ENCODE peak calls at places on chromosomes 7 and 10, in eight cellular contexts. One of them, this sample, is unnamed.

GRCh38 chr10:15167411-15168295 is 840 bp downstream of the NMT2 start:
- DNase-seq in breast epithelium: peak
- DNase-seq in prostate gland: peak
- DNase-seq in HepG2: peak
- DNase-seq in gastrocnemius medialis: peak
- DNase-seq in A549: peak
- DNase-seq in IMR-90: peak
- DNase-seq in NB4: peak
- DNase-seq in this sample: no peak

GRCh38 chr10:12782537-12782936 is 219.0 kb downstream of the CCDC3 start:
- DNase-seq in IMR-90: peak
- DNase-seq in NB4: peak
- DNase-seq in HepG2: peak
- DNase-seq in A549: peak
- DNase-seq in breast epithelium: no peak
- DNase-seq in gastrocnemius medialis: no peak
- DNase-seq in prostate gland: peak
- DNase-seq in this sample: no peak

GRCh38 chr10:131419797-131420196 is 108.3 kb upstream of the TCERG1L start:
- DNase-seq in gastrocnemius medialis: no peak
- DNase-seq in NB4: no peak
- DNase-seq in breast epithelium: no peak
- DNase-seq in A549: no peak
- DNase-seq in IMR-90: no peak
- DNase-seq in HepG2: no peak
- DNase-seq in prostate gland: no peak
- DNase-seq in this sample: peak

GRCh38 chr7:133436014-133436428 is 183.1 kb downstream of the EXOC4 start:
- DNase-seq in gastrocnemius medialis: no peak
- DNase-seq in A549: no peak
- DNase-seq in prostate gland: no peak
- DNase-seq in NB4: no peak
- DNase-seq in breast epithelium: no peak
- DNase-seq in HepG2: no peak
- DNase-seq in IMR-90: peak
- DNase-seq in this sample: no peak

GRCh38 chr10:126227762-126228134 is 160.5 kb downstream of the ADAM12 start:
- DNase-seq in prostate gland: no peak
- DNase-seq in A549: no peak
- DNase-seq in NB4: no peak
- DNase-seq in IMR-90: peak
- DNase-seq in gastrocnemius medialis: no peak
- DNase-seq in HepG2: no peak
- DNase-seq in breast epithelium: no peak
- DNase-seq in this sample: no peak

GRCh38 chr10:116594525-116595035 is 3.8 kb downstream of the PNLIPRP1 start:
- DNase-seq in A549: no peak
- DNase-seq in IMR-90: no peak
- DNase-seq in HepG2: no peak
- DNase-seq in prostate gland: no peak
- DNase-seq in NB4: no peak
- DNase-seq in breast epithelium: no peak
- DNase-seq in gastrocnemius medialis: no peak
- DNase-seq in this sample: no peak

GRCh38 chr10:121926669-121927360 is 1.0 kb downstream of the ATE1 start:
- DNase-seq in A549: peak
- DNase-seq in breast epithelium: no peak
- DNase-seq in NB4: peak
- DNase-seq in IMR-90: no peak
- DNase-seq in gastrocnemius medialis: no peak
- DNase-seq in prostate gland: no peak
- DNase-seq in HepG2: no peak
- DNase-seq in this sample: no peak

GRCh38 chr10:132836248-132836831 is 50.4 kb upstream of the NKX6-2 start:
- DNase-seq in prostate gland: no peak
- DNase-seq in IMR-90: no peak
- DNase-seq in NB4: no peak
- DNase-seq in gastrocnemius medialis: peak
- DNase-seq in breast epithelium: peak
- DNase-seq in A549: no peak
- DNase-seq in HepG2: no peak
- DNase-seq in this sample: peak

GRCh38 chr10:29862926-29863614 is 196.3 kb downstream of the JCAD start:
- DNase-seq in IMR-90: peak
- DNase-seq in breast epithelium: no peak
- DNase-seq in HepG2: no peak
- DNase-seq in gastrocnemius medialis: no peak
- DNase-seq in prostate gland: no peak
- DNase-seq in NB4: no peak
- DNase-seq in A549: peak
- DNase-seq in this sample: no peak

GRCh38 chr7:112260941-112261340 is 54.4 kb downstream of the ZNF277 start:
- DNase-seq in NB4: no peak
- DNase-seq in prostate gland: no peak
- DNase-seq in A549: no peak
- DNase-seq in HepG2: no peak
- DNase-seq in breast epithelium: no peak
- DNase-seq in IMR-90: no peak
- DNase-seq in gastrocnemius medialis: no peak
- DNase-seq in this sample: no peak

GRCh38 chr10:79981673-79982485 is 33.0 kb upstream of the SFTPD start:
- DNase-seq in gastrocnemius medialis: no peak
- DNase-seq in NB4: peak
- DNase-seq in IMR-90: peak
- DNase-seq in breast epithelium: no peak
- DNase-seq in HepG2: peak
- DNase-seq in A549: peak
- DNase-seq in prostate gland: peak
- DNase-seq in this sample: no peak

GRCh38 chr10:119350529-119351001 is 143.2 kb downstream of the GRK5 start:
- DNase-seq in gastrocnemius medialis: no peak
- DNase-seq in breast epithelium: no peak
- DNase-seq in A549: no peak
- DNase-seq in NB4: no peak
- DNase-seq in prostate gland: peak
- DNase-seq in HepG2: peak
- DNase-seq in IMR-90: peak
- DNase-seq in this sample: no peak

GRCh38 chr7:114148779-114149178 is 230.0 kb upstream of the PPP1R3A start:
- DNase-seq in prostate gland: no peak
- DNase-seq in gastrocnemius medialis: no peak
- DNase-seq in IMR-90: no peak
- DNase-seq in HepG2: no peak
- DNase-seq in A549: no peak
- DNase-seq in NB4: peak
- DNase-seq in breast epithelium: no peak
- DNase-seq in this sample: no peak

GRCh38 chr10:100724531-100725027 is 20.8 kb upstream of the PAX2 start:
- DNase-seq in NB4: no peak
- DNase-seq in A549: no peak
- DNase-seq in prostate gland: no peak
- DNase-seq in breast epithelium: no peak
- DNase-seq in IMR-90: no peak
- DNase-seq in HepG2: no peak
- DNase-seq in gastrocnemius medialis: no peak
- DNase-seq in this sample: peak

GRCh38 chr7:2185715-2186114 is 47.0 kb downstream of the MAD1L1 start:
- DNase-seq in IMR-90: no peak
- DNase-seq in HepG2: no peak
- DNase-seq in gastrocnemius medialis: no peak
- DNase-seq in breast epithelium: no peak
- DNase-seq in A549: no peak
- DNase-seq in NB4: no peak
- DNase-seq in prostate gland: no peak
- DNase-seq in this sample: no peak

GRCh38 chr10:77939561-77940001 is 13.0 kb upstream of the DLG5 start:
- DNase-seq in A549: no peak
- DNase-seq in HepG2: no peak
- DNase-seq in IMR-90: peak
- DNase-seq in NB4: no peak
- DNase-seq in gastrocnemius medialis: peak
- DNase-seq in breast epithelium: no peak
- DNase-seq in prostate gland: peak
- DNase-seq in this sample: no peak

GRCh38 chr10:26472440-26472778 is 34.3 kb downstream of the APBB1IP start:
- DNase-seq in A549: no peak
- DNase-seq in gastrocnemius medialis: no peak
- DNase-seq in NB4: no peak
- DNase-seq in HepG2: no peak
- DNase-seq in IMR-90: no peak
- DNase-seq in prostate gland: no peak
- DNase-seq in breast epithelium: no peak
- DNase-seq in this sample: no peak

GRCh38 chr7:42876182-42877068 is 35.4 kb downstream of the C7orf25 start:
- DNase-seq in IMR-90: peak
- DNase-seq in gastrocnemius medialis: no peak
- DNase-seq in prostate gland: peak
- DNase-seq in NB4: peak
- DNase-seq in HepG2: peak
- DNase-seq in A549: peak
- DNase-seq in breast epithelium: no peak
- DNase-seq in this sample: no peak

GRCh38 chr10:128730922-128731321 is 604.7 kb upstream of the MKI67 start:
- DNase-seq in gastrocnemius medialis: no peak
- DNase-seq in IMR-90: no peak
- DNase-seq in prostate gland: no peak
- DNase-seq in NB4: no peak
- DNase-seq in A549: no peak
- DNase-seq in HepG2: no peak
- DNase-seq in breast epithelium: no peak
- DNase-seq in this sample: no peak

GRCh38 chr7:107332488-107333269 is 137.2 kb upstream of the GPR22 start:
- DNase-seq in breast epithelium: no peak
- DNase-seq in IMR-90: no peak
- DNase-seq in A549: no peak
- DNase-seq in NB4: peak
- DNase-seq in prostate gland: no peak
- DNase-seq in HepG2: no peak
- DNase-seq in gastrocnemius medialis: no peak
- DNase-seq in this sample: no peak

GRCh38 chr7:27899601-27900000 is 159.6 kb downstream of the TAX1BP1 start:
- DNase-seq in IMR-90: no peak
- DNase-seq in A549: no peak
- DNase-seq in gastrocnemius medialis: no peak
- DNase-seq in prostate gland: no peak
- DNase-seq in breast epithelium: no peak
- DNase-seq in NB4: peak
- DNase-seq in HepG2: no peak
- DNase-seq in this sample: no peak

DNA sequence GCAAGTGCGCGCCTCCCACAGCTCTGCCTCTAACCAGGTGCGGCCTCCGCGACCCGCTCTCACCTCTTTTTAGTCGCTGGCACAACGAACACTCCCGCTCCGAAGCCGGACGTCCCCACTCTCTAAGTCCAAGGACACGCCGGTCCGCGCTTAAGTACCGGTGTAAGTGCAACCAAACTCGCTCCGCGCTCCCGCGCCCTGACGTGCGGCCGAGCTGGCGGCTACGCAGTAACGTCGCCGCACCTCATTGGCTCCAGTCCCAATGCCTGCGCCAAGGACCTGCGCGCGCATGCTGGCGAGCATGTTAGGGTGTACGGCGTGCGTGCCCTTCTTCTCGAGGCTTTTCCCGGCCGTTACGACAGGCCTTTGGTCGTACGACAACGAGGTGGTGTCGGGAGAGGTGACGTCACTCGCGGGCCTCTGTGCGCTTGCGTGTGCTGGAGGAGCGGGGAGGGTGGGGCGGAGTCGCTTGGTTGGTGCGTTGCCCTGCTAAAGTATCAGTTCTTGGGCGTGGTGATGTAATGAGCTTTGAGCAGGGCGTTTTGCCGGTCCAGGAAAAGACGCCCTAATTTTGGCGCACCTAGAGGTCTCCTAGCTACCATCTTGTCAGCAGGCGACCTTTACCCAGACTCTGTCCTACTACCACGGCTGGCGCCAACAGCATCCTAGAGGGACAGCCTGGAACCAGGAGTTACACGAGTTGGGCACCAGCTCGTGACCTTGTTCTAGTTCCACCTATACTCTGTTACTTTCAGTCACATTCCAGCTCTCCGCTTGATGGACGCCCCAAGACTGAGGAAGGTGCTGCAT is at the start of gene CYCS:
- DNase-seq in NB4: peak
- DNase-seq in prostate gland: peak
- DNase-seq in HepG2: peak
- DNase-seq in A549: peak
- DNase-seq in breast epithelium: peak
- DNase-seq in gastrocnemius medialis: peak
- DNase-seq in IMR-90: peak
- DNase-seq in this sample: peak
- TF ChIP-seq POLR2A in NB4: peak
- TF ChIP-seq POLR2A in prostate gland: peak
- TF ChIP-seq POLR2A in HepG2: peak
- TF ChIP-seq POLR2A in A549: peak
- TF ChIP-seq POLR2A in breast epithelium: peak
- TF ChIP-seq POLR2A in gastrocnemius medialis: peak
- TF ChIP-seq POLR2A in IMR-90: peak
- TF ChIP-seq POLR2A in this sample: peak

GRCh38 chr7:90244909-90245841 is at the start of gene CFAP69:
- DNase-seq in NB4: peak
- DNase-seq in breast epithelium: peak
- DNase-seq in IMR-90: peak
- DNase-seq in gastrocnemius medialis: peak
- DNase-seq in HepG2: peak
- DNase-seq in A549: peak
- DNase-seq in prostate gland: peak
- DNase-seq in this sample: peak
- TF ChIP-seq POLR2A in NB4: no peak
- TF ChIP-seq POLR2A in breast epithelium: no peak
- TF ChIP-seq POLR2A in IMR-90: no peak
- TF ChIP-seq POLR2A in gastrocnemius medialis: no peak
- TF ChIP-seq POLR2A in HepG2: peak
- TF ChIP-seq POLR2A in A549: peak
- TF ChIP-seq POLR2A in prostate gland: peak
- TF ChIP-seq POLR2A in this sample: no peak

GRCh38 chr10:74439213-74439612 is 288.2 kb downstream of the ADK start:
- DNase-seq in prostate gland: no peak
- DNase-seq in IMR-90: no peak
- DNase-seq in breast epithelium: no peak
- DNase-seq in A549: no peak
- DNase-seq in gastrocnemius medialis: no peak
- DNase-seq in NB4: no peak
- DNase-seq in HepG2: no peak
- DNase-seq in this sample: no peak
- TF ChIP-seq POLR2A in prostate gland: no peak
- TF ChIP-seq POLR2A in IMR-90: no peak
- TF ChIP-seq POLR2A in breast epithelium: no peak
- TF ChIP-seq POLR2A in A549: no peak
- TF ChIP-seq POLR2A in gastrocnemius medialis: no peak
- TF ChIP-seq POLR2A in NB4: no peak
- TF ChIP-seq POLR2A in HepG2: no peak
- TF ChIP-seq POLR2A in this sample: no peak

DNA sequence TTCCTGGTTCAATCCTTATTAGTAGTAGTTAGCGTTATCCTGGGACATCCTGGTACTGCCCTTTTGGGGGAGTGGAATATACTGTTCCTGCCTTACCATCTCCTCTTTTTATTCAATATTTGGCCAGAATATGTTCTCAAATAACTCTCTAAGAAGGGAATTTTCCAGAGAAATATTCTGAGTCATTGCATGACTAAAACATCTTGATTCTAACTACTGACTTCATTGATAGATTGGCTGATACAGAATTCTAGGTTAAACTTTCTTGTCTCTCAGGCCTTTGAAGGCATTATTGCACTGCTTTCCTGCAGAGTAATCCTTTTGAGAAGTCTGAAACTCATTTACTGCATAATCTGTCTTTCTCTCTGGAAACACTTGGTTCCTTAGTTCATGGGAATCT is 275.5 kb upstream of the DGKB start:
- DNase-seq in IMR-90: peak
- DNase-seq in breast epithelium: no peak
- DNase-seq in HepG2: no peak
- DNase-seq in gastrocnemius medialis: no peak
- DNase-seq in NB4: no peak
- DNase-seq in prostate gland: no peak
- DNase-seq in A549: no peak
- DNase-seq in this sample: no peak
- TF ChIP-seq POLR2A in IMR-90: no peak
- TF ChIP-seq POLR2A in breast epithelium: no peak
- TF ChIP-seq POLR2A in HepG2: no peak
- TF ChIP-seq POLR2A in gastrocnemius medialis: no peak
- TF ChIP-seq POLR2A in NB4: no peak
- TF ChIP-seq POLR2A in prostate gland: no peak
- TF ChIP-seq POLR2A in A549: no peak
- TF ChIP-seq POLR2A in this sample: no peak

This sample was measured in spleen.